ENCODE peak calls at places on chromosomes 4 and X, in eight cellular contexts. One of them, this sample, is unnamed.

GRCh38 chr4:53960843-53961242 is 103.6 kb downstream of the CHIC2 start:
- DNase-seq in NCI-H2029 treated with DMSO at 0.1 percent for 48 hours: no peak
- DNase-seq in anterior cingulate cortex: no peak
- DNase-seq in Calu3: no peak
- DNase-seq in WERI-Rb-1: no peak
- DNase-seq in NCI-H524: no peak
- DNase-seq in naive thymus-derived CD4-positive, alpha-beta T cell: no peak
- DNase-seq in stimulated activated CD8-positive, alpha-beta memory T cell treated with anti-CD3 and anti-CD28 coated beads, Interleukin-7, amount 100 ng/mL, for 1 hour: no peak
- DNase-seq in this sample: no peak

GRCh38 chr4:167168611-167169010 is 65.7 kb downstream of the SPOCK3 start:
- DNase-seq in Calu3: no peak
- DNase-seq in NCI-H2029 treated with DMSO at 0.1 percent for 48 hours: no peak
- DNase-seq in WERI-Rb-1: no peak
- DNase-seq in anterior cingulate cortex: no peak
- DNase-seq in NCI-H524: no peak
- DNase-seq in naive thymus-derived CD4-positive, alpha-beta T cell: no peak
- DNase-seq in stimulated activated CD8-positive, alpha-beta memory T cell treated with anti-CD3 and anti-CD28 coated beads, Interleukin-7, amount 100 ng/mL, for 1 hour: no peak
- DNase-seq in this sample: no peak

GRCh38 chrX:155221351-155221750 is 5.1 kb downstream of the VBP1 start:
- DNase-seq in anterior cingulate cortex: no peak
- DNase-seq in Calu3: no peak
- DNase-seq in naive thymus-derived CD4-positive, alpha-beta T cell: no peak
- DNase-seq in stimulated activated CD8-positive, alpha-beta memory T cell treated with anti-CD3 and anti-CD28 coated beads, Interleukin-7, amount 100 ng/mL, for 1 hour: no peak
- DNase-seq in WERI-Rb-1: no peak
- DNase-seq in NCI-H524: no peak
- DNase-seq in NCI-H2029 treated with DMSO at 0.1 percent for 48 hours: no peak
- DNase-seq in this sample: no peak

GRCh38 chrX:39244146-39244545 is 442.9 kb downstream of the MID1IP1 start:
- DNase-seq in Calu3: no peak
- DNase-seq in WERI-Rb-1: no peak
- DNase-seq in naive thymus-derived CD4-positive, alpha-beta T cell: no peak
- DNase-seq in NCI-H2029 treated with DMSO at 0.1 percent for 48 hours: no peak
- DNase-seq in NCI-H524: no peak
- DNase-seq in stimulated activated CD8-positive, alpha-beta memory T cell treated with anti-CD3 and anti-CD28 coated beads, Interleukin-7, amount 100 ng/mL, for 1 hour: no peak
- DNase-seq in anterior cingulate cortex: no peak
- DNase-seq in this sample: no peak

GRCh38 chr4:40998680-40999358 is 215.5 kb downstream of the APBB2 start:
- DNase-seq in naive thymus-derived CD4-positive, alpha-beta T cell: no peak
- DNase-seq in stimulated activated CD8-positive, alpha-beta memory T cell treated with anti-CD3 and anti-CD28 coated beads, Interleukin-7, amount 100 ng/mL, for 1 hour: no peak
- DNase-seq in Calu3: peak
- DNase-seq in NCI-H524: no peak
- DNase-seq in anterior cingulate cortex: no peak
- DNase-seq in WERI-Rb-1: no peak
- DNase-seq in NCI-H2029 treated with DMSO at 0.1 percent for 48 hours: no peak
- DNase-seq in this sample: no peak

GRCh38 chr4:86961605-86962295 is 26.9 kb downstream of the AFF1 start:
- DNase-seq in NCI-H2029 treated with DMSO at 0.1 percent for 48 hours: no peak
- DNase-seq in anterior cingulate cortex: no peak
- DNase-seq in Calu3: no peak
- DNase-seq in naive thymus-derived CD4-positive, alpha-beta T cell: no peak
- DNase-seq in WERI-Rb-1: peak
- DNase-seq in stimulated activated CD8-positive, alpha-beta memory T cell treated with anti-CD3 and anti-CD28 coated beads, Interleukin-7, amount 100 ng/mL, for 1 hour: no peak
- DNase-seq in NCI-H524: peak
- DNase-seq in this sample: no peak

GRCh38 chr4:126267689-126268088 is 952.9 kb downstream of the FAT4 start:
- DNase-seq in anterior cingulate cortex: no peak
- DNase-seq in NCI-H2029 treated with DMSO at 0.1 percent for 48 hours: no peak
- DNase-seq in Calu3: no peak
- DNase-seq in stimulated activated CD8-positive, alpha-beta memory T cell treated with anti-CD3 and anti-CD28 coated beads, Interleukin-7, amount 100 ng/mL, for 1 hour: no peak
- DNase-seq in WERI-Rb-1: no peak
- DNase-seq in naive thymus-derived CD4-positive, alpha-beta T cell: no peak
- DNase-seq in NCI-H524: no peak
- DNase-seq in this sample: no peak

GRCh38 chr4:22476011-22476410 is 39.9 kb downstream of the ADGRA3 start:
- DNase-seq in Calu3: no peak
- DNase-seq in NCI-H2029 treated with DMSO at 0.1 percent for 48 hours: no peak
- DNase-seq in naive thymus-derived CD4-positive, alpha-beta T cell: no peak
- DNase-seq in stimulated activated CD8-positive, alpha-beta memory T cell treated with anti-CD3 and anti-CD28 coated beads, Interleukin-7, amount 100 ng/mL, for 1 hour: no peak
- DNase-seq in anterior cingulate cortex: no peak
- DNase-seq in NCI-H524: no peak
- DNase-seq in WERI-Rb-1: no peak
- DNase-seq in this sample: no peak

GRCh38 chr4:15231265-15232091 is 196.4 kb upstream of the C1QTNF7 start:
- DNase-seq in WERI-Rb-1: peak
- DNase-seq in naive thymus-derived CD4-positive, alpha-beta T cell: peak
- DNase-seq in anterior cingulate cortex: peak
- DNase-seq in NCI-H524: peak
- DNase-seq in Calu3: peak
- DNase-seq in NCI-H2029 treated with DMSO at 0.1 percent for 48 hours: peak
- DNase-seq in stimulated activated CD8-positive, alpha-beta memory T cell treated with anti-CD3 and anti-CD28 coated beads, Interleukin-7, amount 100 ng/mL, for 1 hour: peak
- DNase-seq in this sample: peak

GRCh38 chrX:129566081-129566480 is 26.0 kb downstream of the OCRL start:
- DNase-seq in naive thymus-derived CD4-positive, alpha-beta T cell: no peak
- DNase-seq in NCI-H2029 treated with DMSO at 0.1 percent for 48 hours: no peak
- DNase-seq in NCI-H524: no peak
- DNase-seq in Calu3: no peak
- DNase-seq in WERI-Rb-1: no peak
- DNase-seq in anterior cingulate cortex: no peak
- DNase-seq in stimulated activated CD8-positive, alpha-beta memory T cell treated with anti-CD3 and anti-CD28 coated beads, Interleukin-7, amount 100 ng/mL, for 1 hour: no peak
- DNase-seq in this sample: no peak

GRCh38 chrX:15938072-15938471 is 83.5 kb upstream of the AP1S2 start:
- DNase-seq in NCI-H524: no peak
- DNase-seq in anterior cingulate cortex: no peak
- DNase-seq in WERI-Rb-1: no peak
- DNase-seq in naive thymus-derived CD4-positive, alpha-beta T cell: no peak
- DNase-seq in Calu3: no peak
- DNase-seq in NCI-H2029 treated with DMSO at 0.1 percent for 48 hours: no peak
- DNase-seq in stimulated activated CD8-positive, alpha-beta memory T cell treated with anti-CD3 and anti-CD28 coated beads, Interleukin-7, amount 100 ng/mL, for 1 hour: no peak
- DNase-seq in this sample: no peak

GRCh38 chrX:63930140-63930539 is 145.1 kb upstream of the ARHGEF9 start:
- DNase-seq in Calu3: no peak
- DNase-seq in NCI-H524: no peak
- DNase-seq in WERI-Rb-1: peak
- DNase-seq in NCI-H2029 treated with DMSO at 0.1 percent for 48 hours: no peak
- DNase-seq in stimulated activated CD8-positive, alpha-beta memory T cell treated with anti-CD3 and anti-CD28 coated beads, Interleukin-7, amount 100 ng/mL, for 1 hour: no peak
- DNase-seq in anterior cingulate cortex: no peak
- DNase-seq in naive thymus-derived CD4-positive, alpha-beta T cell: no peak
- DNase-seq in this sample: no peak

GRCh38 chrX:50072110-50072509 is 128.7 kb downstream of the AKAP4 start:
- DNase-seq in naive thymus-derived CD4-positive, alpha-beta T cell: no peak
- DNase-seq in stimulated activated CD8-positive, alpha-beta memory T cell treated with anti-CD3 and anti-CD28 coated beads, Interleukin-7, amount 100 ng/mL, for 1 hour: no peak
- DNase-seq in NCI-H524: no peak
- DNase-seq in WERI-Rb-1: no peak
- DNase-seq in anterior cingulate cortex: no peak
- DNase-seq in Calu3: no peak
- DNase-seq in NCI-H2029 treated with DMSO at 0.1 percent for 48 hours: no peak
- DNase-seq in this sample: no peak

GRCh38 chrX:101931494-101932248 is at the start of gene ZMAT1:
- DNase-seq in stimulated activated CD8-positive, alpha-beta memory T cell treated with anti-CD3 and anti-CD28 coated beads, Interleukin-7, amount 100 ng/mL, for 1 hour: peak
- DNase-seq in NCI-H2029 treated with DMSO at 0.1 percent for 48 hours: peak
- DNase-seq in WERI-Rb-1: peak
- DNase-seq in Calu3: peak
- DNase-seq in anterior cingulate cortex: peak
- DNase-seq in naive thymus-derived CD4-positive, alpha-beta T cell: peak
- DNase-seq in NCI-H524: peak
- DNase-seq in this sample: peak